ENCODE peak calls at places on chromosomes 1 and 21, in nine cellular contexts. Z is keratinocyte, X is MM.1S, A is astrocyte, U is HepG2, H is neural progenitor cell, S is H1, J is mammary epithelial cell, G is hepatocyte. E is an unnamed sample. For H3K36me3, the result is how much of the 10 kb centered on the place peaks cover.

GRCh38 chr1:7783178-7783711 is 846 bp upstream of the PER3 start:
- DNase-seq in U (peak), H (no peak), J (peak), A (peak), Z (no peak), G (peak), X (peak), S (no peak), E (peak)

GRCh38 chr1:160066829-160067720 is 2.9 kb downstream of the KCNJ10 start:
- DNase-seq in Z (no peak), S (no peak), G (no peak), U (no peak), J (no peak), X (no peak), H (no peak), A (no peak), E (peak)

GRCh38 chr1:10211805-10212405 is 1.5 kb downstream of the KIF1B start:
- DNase-seq in A (no peak), H (no peak), G (peak), S (no peak), X (no peak), Z (no peak), U (peak), J (no peak), E (no peak)

GRCh38 chr1:2322065-2322571 is 69.2 kb downstream of the MORN1 start:
- DNase-seq in Z (peak), S (no peak), H (peak), J (no peak), G (peak), A (peak), U (peak), X (no peak), E (peak)

GRCh38 chr1:174397261-174397660 is 50.5 kb upstream of the GPR52 start:
- DNase-seq in G (no peak), J (peak), H (no peak), S (no peak), Z (no peak), A (peak), U (no peak), X (peak), E (no peak)

GRCh38 chr1:203682401-203683383 is 56.1 kb downstream of the ATP2B4 start:
- DNase-seq in X (peak), J (no peak), S (no peak), U (peak), Z (no peak), H (no peak), A (no peak), G (no peak), E (peak)

GRCh38 chr1:243428084-243428483 is 172.2 kb downstream of the SDCCAG8 start:
- DNase-seq in Z (no peak), A (no peak), X (no peak), J (no peak), G (no peak), H (no peak), S (no peak), U (no peak), E (no peak)

GRCh38 chr1:182570611-182570970 is 18.5 kb downstream of the RNASEL start:
- DNase-seq in J (no peak), U (no peak), S (no peak), Z (no peak), X (no peak), G (no peak), A (no peak), H (no peak), E (no peak)

GRCh38 chr1:12491691-12492090 is 126.3 kb downstream of the DHRS3 start:
- DNase-seq in A (no peak), H (no peak), S (no peak), G (no peak), X (no peak), Z (no peak), U (no peak), J (no peak), E (no peak)

GRCh38 chr1:58396150-58396549 is 150.4 kb downstream of the OMA1 start:
- DNase-seq in Z (no peak), J (no peak), U (no peak), H (peak), A (no peak), S (no peak), G (no peak), X (no peak), E (no peak)

GRCh38 chr1:172909606-172910326 is 141.0 kb downstream of the TNFSF18 start:
- DNase-seq in A (peak), H (no peak), J (peak), U (no peak), S (no peak), Z (no peak), G (no peak), X (no peak), E (no peak)

GRCh38 chr1:5765465-5765864 is 226.8 kb downstream of the NPHP4 start:
- DNase-seq in A (no peak), G (no peak), S (no peak), U (no peak), X (no peak), Z (no peak), J (no peak), H (no peak), E (no peak)

GRCh38 chr1:5763971-5764370 is 228.3 kb downstream of the NPHP4 start:
- DNase-seq in H (no peak), G (no peak), J (no peak), U (no peak), X (no peak), S (no peak), A (no peak), Z (no peak), E (no peak)

GRCh38 chr1:5764959-5765358 is 227.3 kb downstream of the NPHP4 start:
- DNase-seq in S (no peak), X (no peak), J (no peak), H (no peak), G (no peak), U (no peak), Z (no peak), A (no peak), E (no peak)

GRCh38 chr1:5765997-5766913 is 226.0 kb downstream of the NPHP4 start:
- DNase-seq in H (no peak), X (no peak), S (no peak), U (no peak), Z (no peak), A (no peak), J (no peak), G (no peak), E (no peak)

DNA sequence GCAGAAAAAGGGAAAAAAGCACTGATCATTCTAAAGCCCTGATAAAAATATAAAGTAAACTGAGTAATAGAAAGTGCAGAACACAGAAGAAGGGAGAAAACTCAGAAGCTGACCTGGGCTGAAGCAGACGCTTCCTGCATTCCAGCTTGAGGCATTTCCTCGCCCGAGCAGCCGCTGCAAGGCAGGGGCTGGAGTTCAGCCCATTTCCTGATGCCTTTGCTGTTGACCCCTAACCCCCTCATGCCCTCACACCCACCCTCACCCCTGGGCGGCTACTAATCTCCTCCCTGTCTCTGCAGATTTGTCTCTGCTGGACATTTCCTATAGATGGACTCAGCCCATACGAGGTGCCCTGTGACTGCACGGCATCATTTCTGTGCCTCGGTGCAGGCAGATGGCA is 227.8 kb downstream of the NPHP4 start:
- DNase-seq in Z (no peak), G (no peak), X (no peak), H (no peak), A (no peak), U (no peak), S (no peak), J (no peak), E (no peak)
- TF ChIP-seq CTCF in Z (no peak), G (no peak), X (no peak), H (no peak), A (no peak), U (no peak), S (no peak), J (no peak), E (no peak)

DNA sequence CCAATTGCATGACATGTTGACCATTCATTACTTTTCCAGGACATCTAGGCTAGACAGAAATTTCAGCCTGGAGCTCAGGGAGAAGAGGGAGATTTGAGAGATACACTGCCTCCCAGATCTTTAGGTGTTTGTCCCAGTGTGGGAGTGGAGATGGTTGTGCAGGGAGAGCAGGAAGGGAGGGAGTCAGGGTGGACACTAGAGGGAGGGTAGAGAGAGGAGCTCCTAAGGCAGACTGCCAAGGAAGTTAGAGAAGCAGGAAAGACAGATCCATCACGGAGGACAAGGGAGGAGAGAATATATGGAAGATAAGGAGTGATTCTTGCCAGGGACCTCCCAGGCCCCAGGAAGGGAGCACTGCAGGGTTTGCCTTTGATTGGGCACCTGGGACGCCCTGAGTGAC is 8.7 kb downstream of the CDCA8 start:
- DNase-seq in X (no peak), H (no peak), G (no peak), J (no peak), A (no peak), Z (no peak), U (no peak), S (no peak), E (no peak)
- H3K36me3 ChIP-seq in X (under half), H (under half), G (under half), J (under half), A (half or more), Z (under half), U (under half), S (half or more), E (half or more)

DNA sequence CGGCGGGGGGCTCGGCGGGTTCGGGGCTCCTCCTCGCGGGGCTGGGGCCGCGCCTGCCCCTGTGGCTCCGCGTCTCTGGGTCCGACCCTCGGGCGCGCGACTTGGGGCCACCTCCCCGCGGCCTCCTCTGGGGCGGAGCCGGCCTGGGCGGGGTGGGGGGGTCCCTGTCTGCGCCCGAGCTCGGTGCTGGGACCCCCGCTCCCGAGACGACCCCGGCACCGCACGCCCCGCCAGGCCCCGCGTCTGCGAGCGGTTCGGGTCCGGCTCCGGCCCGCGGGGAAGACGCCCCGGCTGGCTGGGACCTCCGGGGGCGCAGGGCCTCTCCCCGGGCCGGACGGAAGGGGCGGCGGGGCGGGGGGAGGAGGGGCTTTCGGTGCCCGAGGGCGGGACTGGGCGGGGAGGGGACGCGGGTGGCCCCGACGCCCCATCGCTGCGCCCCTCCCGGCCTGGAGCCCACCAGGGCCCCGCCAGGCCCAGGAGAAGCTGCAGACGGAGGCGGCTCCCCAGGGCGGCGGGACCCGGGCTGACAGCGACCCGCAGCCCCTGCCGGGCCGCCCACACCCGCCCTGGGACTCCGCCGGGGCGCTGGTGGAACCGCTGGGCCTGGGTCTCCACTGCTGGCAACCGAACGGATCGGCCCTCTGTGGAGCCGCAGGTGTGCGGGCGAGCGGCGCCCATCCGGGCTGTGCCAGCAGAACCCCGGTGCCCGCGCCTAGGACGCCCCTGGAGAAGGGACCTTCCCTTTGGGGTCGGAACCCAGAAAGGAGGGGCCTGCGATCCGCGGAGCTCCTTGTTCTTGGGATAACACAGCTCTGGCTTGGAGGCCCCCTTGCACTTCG is 610 bp downstream of the COL6A2 start:
- DNase-seq in A (no peak), Z (no peak), J (no peak), H (peak), G (peak), U (no peak), X (no peak), S (no peak), E (peak)
- TF ChIP-seq EZH2 in A (no peak), Z (peak), J (peak), H (peak), G (no peak), U (no peak), X (peak), S (no peak), E (no peak)

DNA sequence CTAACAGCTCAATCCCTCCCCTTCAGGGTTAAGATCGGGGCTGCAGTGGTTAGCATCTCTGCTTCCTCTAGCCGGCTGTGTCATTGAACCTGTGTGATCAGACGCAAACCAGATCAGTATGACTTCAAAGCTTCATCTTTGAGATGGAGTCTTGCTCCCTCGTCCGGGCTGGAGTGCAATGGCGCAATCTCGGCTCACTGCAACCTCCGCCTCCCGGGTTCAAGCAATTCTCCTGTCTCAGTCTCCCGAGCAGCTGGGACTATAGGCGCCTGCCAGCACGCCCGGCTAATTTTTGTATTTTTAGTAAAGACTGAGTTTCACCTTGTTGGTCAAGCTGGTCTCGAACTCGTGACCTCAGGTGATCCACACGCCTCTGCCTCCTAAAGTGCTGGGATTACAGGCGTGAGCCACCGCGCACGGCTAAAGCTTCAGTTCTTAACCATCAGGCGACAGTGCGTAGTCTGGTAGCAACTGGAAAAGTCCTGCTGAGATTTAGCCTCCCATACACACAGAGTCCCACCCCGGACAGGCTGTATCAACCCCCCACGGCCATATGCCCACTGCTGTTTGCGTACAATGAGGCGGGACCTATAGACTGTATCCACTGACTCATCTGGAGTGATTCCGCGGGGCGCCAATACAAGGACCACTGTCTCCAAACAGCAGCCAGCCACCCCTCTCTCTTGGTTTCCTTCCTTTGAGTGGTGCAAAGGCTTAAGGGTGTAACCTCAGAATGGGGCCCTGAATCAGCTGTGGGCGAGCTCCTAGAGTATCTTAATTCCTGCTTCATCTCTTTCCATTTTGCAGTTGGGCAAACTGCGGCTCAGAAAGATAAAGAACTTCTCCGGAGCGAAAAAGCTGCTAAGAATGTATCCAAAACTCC is 23.3 kb downstream of the CELA3A start:
- DNase-seq in S (no peak), G (peak), A (peak), J (no peak), U (peak), X (peak), Z (no peak), H (peak), E (peak)
- TF ChIP-seq CTCF in S (no peak), G (peak), A (no peak), J (peak), U (peak), X (peak), Z (peak), H (no peak), E (no peak)

GRCh38 chr1:26949266-26949925 is 10.9 kb downstream of the KDF1 start:
- DNase-seq in H (no peak), G (no peak), J (no peak), Z (no peak), S (no peak), U (no peak), X (no peak), A (no peak), E (no peak)
- H3K36me3 ChIP-seq in H (under half), G (under half), J (under half), Z (under half), S (under half), U (under half), X (under half), A (under half), E (under half)

GRCh38 chr1:27634166-27634981 is 611 bp downstream of the FGR start:
- DNase-seq in G (peak), U (no peak), H (peak), S (no peak), A (no peak), J (no peak), X (no peak), Z (no peak), E (peak)
- TF ChIP-seq EZH2 in G (peak), U (no peak), H (peak), S (no peak), A (peak), J (no peak), X (no peak), Z (no peak), E (peak)

E was measured in GM23338.